ENCODE peak calls at places on chromosomes 13 and 19, in seven cellular contexts. One of them, this sample, is unnamed.

GRCh38 chr13:50129923-50130685 is 114.9 kb downstream of the KCNRG start:
- DNase-seq in cardiac muscle cell: peak; percentile 61
- DNase-seq in IMR-90: no peak
- DNase-seq in tibial nerve: peak; percentile 63
- DNase-seq in CD8-positive, alpha-beta T cell: peak; percentile 45
- DNase-seq in colonic mucosa: peak; percentile 29
- DNase-seq in PC-3: peak; percentile 13
- DNase-seq in this sample: peak; percentile 83

GRCh38 chr13:29511980-29512379 is 83.5 kb downstream of the SLC7A1 start:
- DNase-seq in cardiac muscle cell: peak; percentile 75
- DNase-seq in colonic mucosa: no peak
- DNase-seq in CD8-positive, alpha-beta T cell: no peak
- DNase-seq in IMR-90: peak; percentile 56
- DNase-seq in PC-3: no peak
- DNase-seq in tibial nerve: peak; percentile 53
- DNase-seq in this sample: no peak

GRCh38 chr13:43085545-43085944 is 62.2 kb downstream of the DNAJC15 start:
- DNase-seq in PC-3: peak; percentile 67
- DNase-seq in CD8-positive, alpha-beta T cell: no peak
- DNase-seq in tibial nerve: no peak
- DNase-seq in cardiac muscle cell: peak; percentile 65
- DNase-seq in colonic mucosa: no peak
- DNase-seq in IMR-90: peak; percentile 61
- DNase-seq in this sample: no peak

GRCh38 chr13:21683034-21683733 is 12.3 kb downstream of the FGF9 start:
- DNase-seq in CD8-positive, alpha-beta T cell: no peak
- DNase-seq in PC-3: peak; percentile 74
- DNase-seq in cardiac muscle cell: no peak
- DNase-seq in colonic mucosa: no peak
- DNase-seq in IMR-90: peak; percentile 88
- DNase-seq in tibial nerve: no peak
- DNase-seq in this sample: no peak

GRCh38 chr13:45436953-45437352 is 18.8 kb upstream of the SLC25A30 start:
- DNase-seq in CD8-positive, alpha-beta T cell: no peak
- DNase-seq in tibial nerve: no peak
- DNase-seq in IMR-90: no peak
- DNase-seq in colonic mucosa: no peak
- DNase-seq in cardiac muscle cell: no peak
- DNase-seq in PC-3: no peak
- DNase-seq in this sample: no peak

GRCh38 chr13:100565291-100565690 is 23.3 kb downstream of the GGACT start:
- DNase-seq in tibial nerve: no peak
- DNase-seq in cardiac muscle cell: no peak
- DNase-seq in CD8-positive, alpha-beta T cell: no peak
- DNase-seq in PC-3: no peak
- DNase-seq in colonic mucosa: no peak
- DNase-seq in IMR-90: no peak
- DNase-seq in this sample: no peak

GRCh38 chr13:75633285-75633684 is 2.8 kb upstream of the LMO7 start:
- DNase-seq in cardiac muscle cell: peak; percentile 88
- DNase-seq in tibial nerve: no peak
- DNase-seq in colonic mucosa: no peak
- DNase-seq in PC-3: peak; percentile 66
- DNase-seq in IMR-90: peak; percentile 97
- DNase-seq in CD8-positive, alpha-beta T cell: no peak
- DNase-seq in this sample: no peak

GRCh38 chr19:5125797-5126497 is 157.0 kb downstream of the KDM4B start:
- DNase-seq in tibial nerve: no peak
- DNase-seq in CD8-positive, alpha-beta T cell: peak; percentile 27
- DNase-seq in cardiac muscle cell: peak; percentile 42
- DNase-seq in IMR-90: peak; percentile 4
- DNase-seq in colonic mucosa: no peak
- DNase-seq in PC-3: no peak
- DNase-seq in this sample: no peak

GRCh38 chr19:10430505-10431253 is 10.3 kb downstream of the PDE4A start:
- DNase-seq in tibial nerve: no peak
- DNase-seq in PC-3: peak; percentile 30
- DNase-seq in IMR-90: peak; percentile 37
- DNase-seq in cardiac muscle cell: peak; percentile 70
- DNase-seq in CD8-positive, alpha-beta T cell: no peak
- DNase-seq in colonic mucosa: peak; percentile 68
- DNase-seq in this sample: peak; percentile 85

GRCh38 chr19:49718511-49718910 is 27.6 kb downstream of the CPT1C start:
- DNase-seq in CD8-positive, alpha-beta T cell: no peak
- DNase-seq in PC-3: no peak
- DNase-seq in IMR-90: peak; percentile 35
- DNase-seq in cardiac muscle cell: peak; percentile 71
- DNase-seq in colonic mucosa: no peak
- DNase-seq in tibial nerve: no peak
- DNase-seq in this sample: no peak

GRCh38 chr13:27401210-27401609 is 23.2 kb upstream of the GTF3A start:
- DNase-seq in cardiac muscle cell: no peak
- DNase-seq in IMR-90: no peak
- DNase-seq in tibial nerve: no peak
- DNase-seq in colonic mucosa: peak; percentile 75
- DNase-seq in PC-3: peak; percentile 68
- DNase-seq in CD8-positive, alpha-beta T cell: no peak
- DNase-seq in this sample: no peak

GRCh38 chr19:30666301-30666803 is 294.2 kb downstream of the ZNF536 start:
- DNase-seq in colonic mucosa: peak; percentile 41
- DNase-seq in IMR-90: peak; percentile 13
- DNase-seq in PC-3: peak; percentile 42
- DNase-seq in tibial nerve: no peak
- DNase-seq in CD8-positive, alpha-beta T cell: peak; percentile 40
- DNase-seq in cardiac muscle cell: peak; percentile 36
- DNase-seq in this sample: peak; percentile 74

GRCh38 chr13:32903720-32904119 is 112.5 kb upstream of the KL start:
- DNase-seq in cardiac muscle cell: no peak
- DNase-seq in CD8-positive, alpha-beta T cell: no peak
- DNase-seq in PC-3: peak; percentile 6
- DNase-seq in IMR-90: no peak
- DNase-seq in tibial nerve: no peak
- DNase-seq in colonic mucosa: no peak
- DNase-seq in this sample: no peak

GRCh38 chr19:750640-751423 is at the start of gene MISP:
- DNase-seq in tibial nerve: no peak
- DNase-seq in cardiac muscle cell: no peak
- DNase-seq in colonic mucosa: peak; percentile 97
- DNase-seq in IMR-90: no peak
- DNase-seq in CD8-positive, alpha-beta T cell: no peak
- DNase-seq in PC-3: peak; percentile 84
- DNase-seq in this sample: no peak

GRCh38 chr19:35055715-35056179 is 14.2 kb downstream of the HPN start:
- DNase-seq in IMR-90: no peak
- DNase-seq in PC-3: peak; percentile 39
- DNase-seq in CD8-positive, alpha-beta T cell: peak; percentile 23
- DNase-seq in tibial nerve: no peak
- DNase-seq in colonic mucosa: no peak
- DNase-seq in cardiac muscle cell: no peak
- DNase-seq in this sample: no peak

GRCh38 chr19:11422163-11423068 is 3.3 kb upstream of the RGL3 start:
- DNase-seq in IMR-90: no peak
- DNase-seq in cardiac muscle cell: peak; percentile 73
- DNase-seq in CD8-positive, alpha-beta T cell: peak; percentile 60
- DNase-seq in tibial nerve: peak; percentile 41
- DNase-seq in colonic mucosa: peak; percentile 90
- DNase-seq in PC-3: no peak
- DNase-seq in this sample: peak; percentile 96

GRCh38 chr19:29269641-29270040 is 56.7 kb upstream of the UQCRFS1 start:
- DNase-seq in colonic mucosa: no peak
- DNase-seq in PC-3: no peak
- DNase-seq in tibial nerve: no peak
- DNase-seq in cardiac muscle cell: no peak
- DNase-seq in IMR-90: no peak
- DNase-seq in CD8-positive, alpha-beta T cell: no peak
- DNase-seq in this sample: peak; percentile 34

GRCh38 chr19:30812099-30812684 is 440.0 kb downstream of the ZNF536 start:
- DNase-seq in PC-3: no peak
- DNase-seq in tibial nerve: no peak
- DNase-seq in IMR-90: no peak
- DNase-seq in colonic mucosa: no peak
- DNase-seq in CD8-positive, alpha-beta T cell: no peak
- DNase-seq in cardiac muscle cell: no peak
- DNase-seq in this sample: no peak

GRCh38 chr13:21079206-21079605 is 17.8 kb upstream of the LATS2 start:
- DNase-seq in cardiac muscle cell: no peak
- DNase-seq in tibial nerve: no peak
- DNase-seq in colonic mucosa: no peak
- DNase-seq in IMR-90: no peak
- DNase-seq in CD8-positive, alpha-beta T cell: no peak
- DNase-seq in PC-3: no peak
- DNase-seq in this sample: no peak

GRCh38 chr13:96089749-96090239 is at the start of gene HS6ST3:
- DNase-seq in CD8-positive, alpha-beta T cell: no peak
- DNase-seq in tibial nerve: no peak
- DNase-seq in PC-3: peak; percentile 16
- DNase-seq in cardiac muscle cell: peak; percentile 10
- DNase-seq in colonic mucosa: no peak
- DNase-seq in IMR-90: no peak
- DNase-seq in this sample: no peak

DNA sequence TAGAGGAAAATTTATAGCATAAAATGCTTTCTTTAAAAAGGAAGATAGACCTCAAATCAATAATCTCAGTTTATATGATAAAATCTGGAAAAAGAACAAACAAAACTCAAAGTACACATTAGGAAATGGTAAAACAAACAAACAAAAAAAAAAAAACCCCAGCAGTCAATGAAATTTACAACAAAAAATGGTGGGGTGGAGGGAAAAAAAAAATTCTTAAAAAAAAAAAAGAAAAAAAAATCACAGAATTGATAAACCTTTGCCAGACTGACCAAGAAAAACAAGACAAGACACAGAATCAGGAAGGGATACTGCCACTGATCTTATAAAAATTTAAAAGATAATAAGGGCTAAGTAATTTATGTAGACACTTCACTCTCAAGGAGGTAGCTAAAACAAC is 11.2 kb downstream of the TUBGCP3 start:
- DNase-seq in cardiac muscle cell: no peak
- DNase-seq in CD8-positive, alpha-beta T cell: no peak
- DNase-seq in colonic mucosa: no peak
- DNase-seq in PC-3: no peak
- DNase-seq in IMR-90: no peak
- DNase-seq in tibial nerve: no peak
- DNase-seq in this sample: no peak
- TF ChIP-seq CTCF in cardiac muscle cell: no peak
- TF ChIP-seq CTCF in CD8-positive, alpha-beta T cell: no peak
- TF ChIP-seq CTCF in colonic mucosa: no peak
- TF ChIP-seq CTCF in PC-3: no peak
- TF ChIP-seq CTCF in IMR-90: no peak
- TF ChIP-seq CTCF in tibial nerve: no peak
- TF ChIP-seq CTCF in this sample: no peak

GRCh38 chr19:12527034-12527836 is 24.0 kb downstream of the ZNF564 start:
- DNase-seq in IMR-90: peak; percentile 41
- DNase-seq in colonic mucosa: no peak
- DNase-seq in cardiac muscle cell: peak; percentile 43
- DNase-seq in tibial nerve: no peak
- DNase-seq in PC-3: peak; percentile 19
- DNase-seq in CD8-positive, alpha-beta T cell: no peak
- DNase-seq in this sample: no peak
- H3K36me3 ChIP-seq in IMR-90: peaks cover 56% of the 10 kb centered on the region
- H3K36me3 ChIP-seq in colonic mucosa: peaks cover 30% of the 10 kb centered on the region
- H3K36me3 ChIP-seq in cardiac muscle cell: peaks cover 37% of the 10 kb centered on the region
- H3K36me3 ChIP-seq in tibial nerve: peaks cover 18% of the 10 kb centered on the region
- H3K36me3 ChIP-seq in PC-3: peaks cover 86% of the 10 kb centered on the region
- H3K36me3 ChIP-seq in CD8-positive, alpha-beta T cell: peaks cover 33% of the 10 kb centered on the region
- H3K36me3 ChIP-seq in this sample: peaks cover 52% of the 10 kb centered on the region

DNA sequence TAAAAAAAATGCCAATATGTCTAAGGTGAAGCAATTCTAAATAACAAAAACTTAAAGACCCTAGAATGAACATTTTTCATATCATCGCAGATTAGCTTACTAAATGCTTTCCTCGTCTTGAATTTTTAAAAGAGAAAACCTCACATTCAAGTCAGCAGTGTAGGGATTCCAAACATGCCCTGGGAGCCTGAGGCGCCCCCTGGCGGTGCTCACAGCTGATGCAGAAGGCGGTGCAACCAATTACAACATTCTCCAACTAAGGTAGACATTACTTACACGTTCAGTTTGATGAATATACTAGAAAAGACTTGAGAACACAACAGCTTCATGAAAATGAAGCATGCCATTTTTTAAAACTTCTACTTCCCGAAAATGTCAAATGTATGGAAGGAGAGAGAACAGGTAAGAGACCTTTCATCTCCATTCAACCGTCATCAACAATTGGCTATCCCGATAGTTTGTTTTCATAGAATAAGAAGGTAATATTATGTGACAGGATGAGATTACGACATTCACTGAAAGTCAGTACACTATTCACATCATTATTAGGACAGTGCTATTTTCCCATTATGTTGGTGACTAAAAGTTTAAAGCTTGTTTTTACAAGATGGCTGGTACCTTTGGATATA is 304.4 kb downstream of the DCLK1 start:
- DNase-seq in colonic mucosa: no peak
- DNase-seq in PC-3: no peak
- DNase-seq in IMR-90: no peak
- DNase-seq in cardiac muscle cell: no peak
- DNase-seq in tibial nerve: no peak
- DNase-seq in CD8-positive, alpha-beta T cell: no peak
- DNase-seq in this sample: no peak
- TF ChIP-seq CTCF in colonic mucosa: no peak
- TF ChIP-seq CTCF in PC-3: peak; percentile 57
- TF ChIP-seq CTCF in IMR-90: peak; percentile 8
- TF ChIP-seq CTCF in cardiac muscle cell: peak; percentile 3
- TF ChIP-seq CTCF in tibial nerve: no peak
- TF ChIP-seq CTCF in CD8-positive, alpha-beta T cell: no peak
- TF ChIP-seq CTCF in this sample: no peak

GRCh38 chr19:40321566-40322270 is 26.5 kb downstream of the C19orf47 start:
- DNase-seq in colonic mucosa: no peak
- DNase-seq in IMR-90: no peak
- DNase-seq in cardiac muscle cell: no peak
- DNase-seq in PC-3: no peak
- DNase-seq in tibial nerve: no peak
- DNase-seq in CD8-positive, alpha-beta T cell: no peak
- DNase-seq in this sample: no peak
- H3K36me3 ChIP-seq in colonic mucosa: no peaks in the 10 kb centered on the region
- H3K36me3 ChIP-seq in IMR-90: peaks cover 56% of the 10 kb centered on the region
- H3K36me3 ChIP-seq in cardiac muscle cell: peaks cover 33% of the 10 kb centered on the region
- H3K36me3 ChIP-seq in PC-3: no peaks in the 10 kb centered on the region
- H3K36me3 ChIP-seq in tibial nerve: no peaks in the 10 kb centered on the region
- H3K36me3 ChIP-seq in CD8-positive, alpha-beta T cell: peaks cover 32% of the 10 kb centered on the region
- H3K36me3 ChIP-seq in this sample: no peaks in the 10 kb centered on the region

This sample was measured in spleen.